ENCODE peak calls at places on chromosomes 11 and 22, in eight cellular contexts. One of them, this sample, is unnamed.

GRCh38 chr11:31240340-31240904 is 129.1 kb downstream of the DCDC1 start:
- DNase-seq in bronchial epithelial cell: peak
- DNase-seq in A549: peak
- DNase-seq in heart right ventricle: peak
- DNase-seq in psoas muscle: no peak
- DNase-seq in K562: peak
- DNase-seq in lower lobe of right lung: no peak
- DNase-seq in mammary epithelial cell: peak
- DNase-seq in this sample: peak

GRCh38 chr22:37484115-37485005 is 1.8 kb downstream of the MFNG start:
- DNase-seq in mammary epithelial cell: no peak
- DNase-seq in psoas muscle: peak
- DNase-seq in bronchial epithelial cell: no peak
- DNase-seq in K562: no peak
- DNase-seq in A549: no peak
- DNase-seq in lower lobe of right lung: peak
- DNase-seq in heart right ventricle: peak
- DNase-seq in this sample: peak

GRCh38 chr11:74686792-74687191 is 44.4 kb downstream of the CHRDL2 start:
- DNase-seq in heart right ventricle: no peak
- DNase-seq in bronchial epithelial cell: peak
- DNase-seq in K562: no peak
- DNase-seq in A549: no peak
- DNase-seq in lower lobe of right lung: peak
- DNase-seq in mammary epithelial cell: peak
- DNase-seq in psoas muscle: no peak
- DNase-seq in this sample: no peak

GRCh38 chr11:124075841-124076571 is 34.9 kb upstream of the OR10G7 start:
- DNase-seq in bronchial epithelial cell: no peak
- DNase-seq in A549: peak
- DNase-seq in lower lobe of right lung: peak
- DNase-seq in psoas muscle: peak
- DNase-seq in mammary epithelial cell: no peak
- DNase-seq in K562: no peak
- DNase-seq in heart right ventricle: no peak
- DNase-seq in this sample: peak

GRCh38 chr11:17518366-17518765 is 25.9 kb downstream of the USH1C start:
- DNase-seq in lower lobe of right lung: no peak
- DNase-seq in bronchial epithelial cell: no peak
- DNase-seq in A549: no peak
- DNase-seq in heart right ventricle: no peak
- DNase-seq in mammary epithelial cell: no peak
- DNase-seq in K562: no peak
- DNase-seq in psoas muscle: no peak
- DNase-seq in this sample: no peak

GRCh38 chr22:49986325-49986724 is 25.8 kb downstream of the PIM3 start:
- DNase-seq in lower lobe of right lung: no peak
- DNase-seq in K562: no peak
- DNase-seq in A549: no peak
- DNase-seq in bronchial epithelial cell: no peak
- DNase-seq in mammary epithelial cell: no peak
- DNase-seq in heart right ventricle: no peak
- DNase-seq in psoas muscle: no peak
- DNase-seq in this sample: no peak

GRCh38 chr22:22865311-22866072 is 22.1 kb upstream of the IGLL5 start:
- DNase-seq in bronchial epithelial cell: no peak
- DNase-seq in heart right ventricle: no peak
- DNase-seq in mammary epithelial cell: no peak
- DNase-seq in lower lobe of right lung: no peak
- DNase-seq in psoas muscle: no peak
- DNase-seq in A549: no peak
- DNase-seq in K562: peak
- DNase-seq in this sample: no peak

GRCh38 chr11:36455658-36456111 is 54.4 kb downstream of the TRAF6 start:
- DNase-seq in lower lobe of right lung: no peak
- DNase-seq in A549: peak
- DNase-seq in mammary epithelial cell: peak
- DNase-seq in bronchial epithelial cell: peak
- DNase-seq in K562: no peak
- DNase-seq in psoas muscle: peak
- DNase-seq in heart right ventricle: peak
- DNase-seq in this sample: peak

GRCh38 chr11:87035976-87036583 is 1.7 kb upstream of the TMEM135 start:
- DNase-seq in K562: peak
- DNase-seq in heart right ventricle: no peak
- DNase-seq in psoas muscle: no peak
- DNase-seq in bronchial epithelial cell: no peak
- DNase-seq in lower lobe of right lung: no peak
- DNase-seq in A549: no peak
- DNase-seq in mammary epithelial cell: no peak
- DNase-seq in this sample: peak

DNA sequence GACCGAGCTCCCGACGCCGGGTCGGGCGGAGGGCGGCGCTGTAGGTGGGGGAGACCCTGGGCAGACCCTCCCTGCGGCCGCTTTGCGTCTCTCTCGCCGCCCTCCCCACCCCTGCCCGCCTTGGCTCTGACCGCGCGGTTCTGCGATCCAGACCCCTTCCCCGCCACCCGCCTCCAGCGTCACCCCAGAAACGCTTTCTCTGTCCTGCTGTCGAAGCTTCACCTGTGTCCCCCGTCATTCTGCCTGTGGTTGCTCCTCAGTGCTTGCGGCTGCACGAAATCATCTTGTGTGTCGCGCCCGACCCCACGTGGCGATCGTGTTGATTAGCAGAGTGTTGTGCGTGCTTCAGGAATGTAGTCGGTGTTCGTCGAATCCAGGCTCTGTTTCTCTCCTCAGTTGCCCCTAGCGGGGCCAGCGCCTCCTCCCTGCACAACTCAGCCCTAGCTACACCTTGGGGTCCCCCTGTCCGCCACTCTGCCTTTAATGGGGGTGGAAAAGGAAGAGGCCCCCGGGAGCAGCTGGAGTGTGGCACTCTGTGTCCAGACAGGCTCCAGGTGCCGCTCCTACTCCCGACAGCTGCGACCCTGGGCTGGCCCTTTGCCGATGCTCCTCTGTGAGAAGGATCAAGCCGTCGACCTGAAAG is 851 bp downstream of the PTDSS2 start:
- DNase-seq in mammary epithelial cell: peak
- DNase-seq in K562: peak
- DNase-seq in A549: peak
- DNase-seq in heart right ventricle: peak
- DNase-seq in psoas muscle: peak
- DNase-seq in lower lobe of right lung: peak
- DNase-seq in bronchial epithelial cell: peak
- DNase-seq in this sample: peak
- TF ChIP-seq CTCF in mammary epithelial cell: peak
- TF ChIP-seq CTCF in K562: peak
- TF ChIP-seq CTCF in A549: peak
- TF ChIP-seq CTCF in heart right ventricle: no peak
- TF ChIP-seq CTCF in psoas muscle: no peak
- TF ChIP-seq CTCF in lower lobe of right lung: peak
- TF ChIP-seq CTCF in bronchial epithelial cell: peak
- TF ChIP-seq CTCF in this sample: peak

GRCh38 chr11:2815762-2816496 is 69.6 kb downstream of the CDKN1C start:
- DNase-seq in psoas muscle: peak
- DNase-seq in heart right ventricle: no peak
- DNase-seq in bronchial epithelial cell: no peak
- DNase-seq in K562: no peak
- DNase-seq in lower lobe of right lung: peak
- DNase-seq in mammary epithelial cell: no peak
- DNase-seq in A549: no peak
- DNase-seq in this sample: no peak
- H3K4me3 ChIP-seq in psoas muscle: no peak
- H3K4me3 ChIP-seq in heart right ventricle: no peak
- H3K4me3 ChIP-seq in bronchial epithelial cell: no peak
- H3K4me3 ChIP-seq in K562: no peak
- H3K4me3 ChIP-seq in lower lobe of right lung: no peak
- H3K4me3 ChIP-seq in mammary epithelial cell: no peak
- H3K4me3 ChIP-seq in A549: no peak
- H3K4me3 ChIP-seq in this sample: no peak

GRCh38 chr11:58577441-58578135 is 1.3 kb upstream of the ZFP91 start:
- DNase-seq in lower lobe of right lung: peak
- DNase-seq in psoas muscle: peak
- DNase-seq in A549: no peak
- DNase-seq in K562: peak
- DNase-seq in heart right ventricle: peak
- DNase-seq in mammary epithelial cell: peak
- DNase-seq in bronchial epithelial cell: peak
- DNase-seq in this sample: peak

GRCh38 chr11:58578136-58578634 is 678 bp upstream of the ZFP91 start:
- DNase-seq in heart right ventricle: peak
- DNase-seq in lower lobe of right lung: peak
- DNase-seq in A549: peak
- DNase-seq in mammary epithelial cell: peak
- DNase-seq in K562: peak
- DNase-seq in bronchial epithelial cell: peak
- DNase-seq in psoas muscle: peak
- DNase-seq in this sample: peak

GRCh38 chr11:58578635-58579191 is at the start of gene ZFP91:
- DNase-seq in heart right ventricle: peak
- DNase-seq in K562: peak
- DNase-seq in lower lobe of right lung: peak
- DNase-seq in A549: peak
- DNase-seq in psoas muscle: peak
- DNase-seq in mammary epithelial cell: peak
- DNase-seq in bronchial epithelial cell: peak
- DNase-seq in this sample: peak

GRCh38 chr11:58575377-58576020 is at the start of gene LPXN:
- DNase-seq in mammary epithelial cell: peak
- DNase-seq in heart right ventricle: no peak
- DNase-seq in A549: no peak
- DNase-seq in psoas muscle: no peak
- DNase-seq in bronchial epithelial cell: peak
- DNase-seq in lower lobe of right lung: no peak
- DNase-seq in K562: no peak
- DNase-seq in this sample: no peak

GRCh38 chr11:58576792-58577440 is 1.3 kb upstream of the LPXN start:
- DNase-seq in bronchial epithelial cell: peak
- DNase-seq in K562: peak
- DNase-seq in heart right ventricle: no peak
- DNase-seq in lower lobe of right lung: no peak
- DNase-seq in psoas muscle: no peak
- DNase-seq in mammary epithelial cell: peak
- DNase-seq in A549: no peak
- DNase-seq in this sample: no peak
- TF ChIP-seq CTCF in bronchial epithelial cell: peak
- TF ChIP-seq CTCF in K562: no peak
- TF ChIP-seq CTCF in heart right ventricle: peak
- TF ChIP-seq CTCF in lower lobe of right lung: peak
- TF ChIP-seq CTCF in psoas muscle: peak
- TF ChIP-seq CTCF in mammary epithelial cell: peak
- TF ChIP-seq CTCF in A549: peak
- TF ChIP-seq CTCF in this sample: no peak

DNA sequence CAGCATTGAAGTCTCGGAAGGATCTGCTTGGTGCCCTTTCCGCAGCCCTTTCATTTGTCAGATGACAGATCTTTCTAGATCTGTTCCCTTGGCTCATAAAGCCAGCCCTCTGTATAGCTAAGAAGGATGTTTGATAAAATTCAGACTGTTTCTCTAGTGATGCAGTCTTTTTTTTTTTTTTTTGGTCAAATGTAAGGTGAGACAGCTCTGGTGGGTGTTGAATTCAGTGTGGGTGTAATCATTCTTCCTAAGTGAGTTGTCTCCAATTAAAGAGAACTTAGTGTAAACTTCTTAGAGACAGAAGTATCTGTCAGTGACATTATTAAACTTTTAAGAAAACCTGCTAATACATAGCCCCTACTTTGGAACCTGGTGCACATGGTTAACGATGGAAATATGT is 53.3 kb downstream of the AAMDC start:
- DNase-seq in lower lobe of right lung: no peak
- DNase-seq in heart right ventricle: no peak
- DNase-seq in A549: no peak
- DNase-seq in mammary epithelial cell: no peak
- DNase-seq in psoas muscle: no peak
- DNase-seq in bronchial epithelial cell: no peak
- DNase-seq in K562: no peak
- DNase-seq in this sample: no peak
- H3K4me3 ChIP-seq in lower lobe of right lung: no peak
- H3K4me3 ChIP-seq in heart right ventricle: no peak
- H3K4me3 ChIP-seq in A549: no peak
- H3K4me3 ChIP-seq in mammary epithelial cell: no peak
- H3K4me3 ChIP-seq in psoas muscle: no peak
- H3K4me3 ChIP-seq in bronchial epithelial cell: no peak
- H3K4me3 ChIP-seq in K562: no peak
- H3K4me3 ChIP-seq in this sample: no peak

DNA sequence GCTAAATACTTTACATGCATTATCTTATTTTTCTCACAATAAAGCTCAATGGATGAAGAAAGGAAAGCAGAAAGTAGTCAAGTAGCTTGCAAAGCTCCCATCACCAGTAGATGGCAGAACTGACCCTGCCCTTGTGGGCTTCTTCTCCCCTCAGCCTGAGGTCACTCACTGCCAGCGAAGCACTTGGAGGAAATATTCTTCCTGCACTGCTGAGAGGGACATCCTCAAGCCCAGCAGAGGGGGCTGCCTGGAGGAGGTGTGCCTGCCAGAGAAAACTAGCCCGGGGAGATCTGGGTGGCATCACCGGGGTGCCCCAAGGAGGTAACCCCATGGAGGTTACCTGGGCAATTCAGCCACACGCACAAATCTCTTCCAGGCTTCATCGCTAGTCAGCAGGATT is 6.6 kb downstream of the APOL4 start:
- DNase-seq in bronchial epithelial cell: peak
- DNase-seq in A549: peak
- DNase-seq in lower lobe of right lung: peak
- DNase-seq in psoas muscle: peak
- DNase-seq in mammary epithelial cell: peak
- DNase-seq in heart right ventricle: peak
- DNase-seq in K562: no peak
- DNase-seq in this sample: peak
- TF ChIP-seq CTCF in bronchial epithelial cell: peak
- TF ChIP-seq CTCF in A549: peak
- TF ChIP-seq CTCF in lower lobe of right lung: peak
- TF ChIP-seq CTCF in psoas muscle: peak
- TF ChIP-seq CTCF in mammary epithelial cell: peak
- TF ChIP-seq CTCF in heart right ventricle: peak
- TF ChIP-seq CTCF in K562: peak
- TF ChIP-seq CTCF in this sample: peak

GRCh38 chr11:3662856-3663255 is 8.3 kb downstream of the CHRNA10 start:
- DNase-seq in K562: no peak
- DNase-seq in bronchial epithelial cell: no peak
- DNase-seq in lower lobe of right lung: no peak
- DNase-seq in mammary epithelial cell: no peak
- DNase-seq in heart right ventricle: no peak
- DNase-seq in psoas muscle: no peak
- DNase-seq in A549: no peak
- DNase-seq in this sample: no peak
- H3K4me3 ChIP-seq in K562: no peak
- H3K4me3 ChIP-seq in bronchial epithelial cell: no peak
- H3K4me3 ChIP-seq in lower lobe of right lung: no peak
- H3K4me3 ChIP-seq in mammary epithelial cell: no peak
- H3K4me3 ChIP-seq in heart right ventricle: no peak
- H3K4me3 ChIP-seq in psoas muscle: no peak
- H3K4me3 ChIP-seq in A549: no peak
- H3K4me3 ChIP-seq in this sample: no peak

GRCh38 chr22:38724926-38725571 is 19.3 kb downstream of the GTPBP1 start:
- DNase-seq in A549: peak
- DNase-seq in bronchial epithelial cell: peak
- DNase-seq in lower lobe of right lung: no peak
- DNase-seq in mammary epithelial cell: peak
- DNase-seq in heart right ventricle: no peak
- DNase-seq in K562: no peak
- DNase-seq in psoas muscle: no peak
- DNase-seq in this sample: no peak
- TF ChIP-seq CTCF in A549: peak
- TF ChIP-seq CTCF in bronchial epithelial cell: peak
- TF ChIP-seq CTCF in lower lobe of right lung: peak
- TF ChIP-seq CTCF in mammary epithelial cell: peak
- TF ChIP-seq CTCF in heart right ventricle: peak
- TF ChIP-seq CTCF in K562: peak
- TF ChIP-seq CTCF in psoas muscle: peak
- TF ChIP-seq CTCF in this sample: peak

This sample was measured in WERI-Rb-1.